ENCODE peak calls at places on chromosomes 16 and 17, in four cellular contexts. S is stomach; D is activated CD4-positive, alpha-beta T cell treated with anti-CD3 and anti-CD28 coated beads for 48 hours; X is tibial nerve. K is an unnamed sample.

GRCh38 chr17:944266-944665 is 35.3 kb downstream of the NXN start:
- DNase-seq in X (no peak), D (no peak), S (no peak), K (no peak)

GRCh38 chr16:47712276-47713224 is 251.4 kb downstream of the PHKB start:
- DNase-seq in S (no peak), D (no peak), X (no peak), K (no peak)

GRCh38 chr17:47720754-47721533 is 12.1 kb upstream of the TBX21 start:
- DNase-seq in X (no peak), D (peak; percentile 99), S (no peak), K (no peak)

GRCh38 chr17:5201011-5201410 is 9.3 kb upstream of the ZNF594 start:
- DNase-seq in D (no peak), X (no peak), S (no peak), K (no peak)

GRCh38 chr17:81500026-81500425 is 12.6 kb downstream of the ACTG1 start:
- DNase-seq in X (no peak), D (no peak), S (no peak), K (no peak)

GRCh38 chr17:74452841-74453661 is 13.4 kb upstream of the CD300A start:
- DNase-seq in D (no peak), X (no peak), S (no peak), K (no peak)

GRCh38 chr17:45296003-45296832 is 20.6 kb downstream of the MAP3K14 start:
- DNase-seq in X (no peak), S (no peak), D (no peak), K (no peak)

GRCh38 chr17:43840814-43841213 is 6.2 kb upstream of the CD300LG start:
- DNase-seq in S (no peak), X (no peak), D (no peak), K (no peak)

GRCh38 chr16:23952128-23953041 is 116.6 kb downstream of the PRKCB start:
- DNase-seq in X (peak; percentile 27), S (no peak), D (peak; percentile 57), K (no peak)

GRCh38 chr17:56592487-56593072 is 919 bp upstream of the NOG start:
- DNase-seq in S (peak; percentile 64), D (peak; percentile 75), X (peak; percentile 55), K (no peak)

GRCh38 chr17:73064084-73064938 is 28.2 kb downstream of the SLC39A11 start:
- DNase-seq in X (no peak), D (no peak), S (peak; percentile 34), K (no peak)

GRCh38 chr17:61284174-61284573 is 115.5 kb upstream of the TBX2 start:
- DNase-seq in D (no peak), X (no peak), S (no peak), K (no peak)

GRCh38 chr17:7846063-7846735 is 8.7 kb upstream of the TMEM88 start:
- DNase-seq in X (no peak), S (no peak), D (no peak), K (no peak)

GRCh38 chr16:28546626-28547025 is 7.1 kb upstream of the SGF29 start:
- DNase-seq in S (no peak), X (no peak), D (no peak), K (no peak)

GRCh38 chr17:41325611-41326010 is 10.1 kb upstream of the KRTAP17-1 start:
- DNase-seq in S (no peak), X (no peak), D (no peak), K (no peak)

K was measured in NCI-H1417 treated with DMSO at 0.1 percent for 48 hours.